ENCODE peak calls at places on chromosomes 3 and 15, in six cellular contexts. One of them, this sample, is unnamed.

GRCh38 chr3:16137977-16138376 is 36.5 kb upstream of the GALNT15 start:
- DNase-seq in A549: no peak
- DNase-seq in GM23248: no peak
- DNase-seq in HTR-8/SVneo: no peak
- DNase-seq in Caco-2: no peak
- DNase-seq in AG10803: no peak
- DNase-seq in this sample: no peak

GRCh38 chr15:60021589-60022378 is 17.7 kb downstream of the FOXB1 start:
- DNase-seq in A549: no peak
- DNase-seq in GM23248: no peak
- DNase-seq in HTR-8/SVneo: no peak
- DNase-seq in Caco-2: no peak
- DNase-seq in AG10803: no peak
- DNase-seq in this sample: no peak

GRCh38 chr3:71973337-71974030 is 188.5 kb upstream of the PROK2 start:
- DNase-seq in A549: no peak
- DNase-seq in GM23248: no peak
- DNase-seq in HTR-8/SVneo: no peak
- DNase-seq in Caco-2: no peak
- DNase-seq in AG10803: no peak
- DNase-seq in this sample: no peak

GRCh38 chr3:132635052-132635451 is 24.6 kb downstream of the ACAD11 start:
- DNase-seq in A549: no peak
- DNase-seq in GM23248: no peak
- DNase-seq in HTR-8/SVneo: no peak
- DNase-seq in Caco-2: no peak
- DNase-seq in AG10803: no peak
- DNase-seq in this sample: no peak

GRCh38 chr15:101013769-101014223 is 94.6 kb downstream of the LRRK1 start:
- DNase-seq in A549: no peak
- DNase-seq in GM23248: no peak
- DNase-seq in HTR-8/SVneo: no peak
- DNase-seq in Caco-2: no peak
- DNase-seq in AG10803: no peak
- DNase-seq in this sample: no peak

GRCh38 chr3:141530133-141530768 is 43.4 kb downstream of the RASA2 start:
- DNase-seq in A549: peak
- DNase-seq in GM23248: peak
- DNase-seq in HTR-8/SVneo: no peak
- DNase-seq in Caco-2: no peak
- DNase-seq in AG10803: peak
- DNase-seq in this sample: no peak

GRCh38 chr3:105353485-105354161 is 13.1 kb upstream of the ALCAM start:
- DNase-seq in A549: peak
- DNase-seq in GM23248: no peak
- DNase-seq in HTR-8/SVneo: peak
- DNase-seq in Caco-2: no peak
- DNase-seq in AG10803: no peak
- DNase-seq in this sample: no peak

GRCh38 chr3:13536832-13537231 is 12.1 kb upstream of the FBLN2 start:
- DNase-seq in A549: no peak
- DNase-seq in GM23248: no peak
- DNase-seq in HTR-8/SVneo: no peak
- DNase-seq in Caco-2: no peak
- DNase-seq in AG10803: no peak
- DNase-seq in this sample: no peak

GRCh38 chr15:89358755-89359439 is 24.3 kb upstream of the POLG start:
- DNase-seq in A549: peak
- DNase-seq in GM23248: peak
- DNase-seq in HTR-8/SVneo: peak
- DNase-seq in Caco-2: peak
- DNase-seq in AG10803: peak
- DNase-seq in this sample: peak

GRCh38 chr3:135007622-135008021 is 212.6 kb downstream of the EPHB1 start:
- DNase-seq in A549: no peak
- DNase-seq in GM23248: peak
- DNase-seq in HTR-8/SVneo: peak
- DNase-seq in Caco-2: no peak
- DNase-seq in AG10803: peak
- DNase-seq in this sample: no peak

GRCh38 chr15:99998661-99999101 is 265.4 kb upstream of the LYSMD4 start:
- DNase-seq in A549: no peak
- DNase-seq in GM23248: no peak
- DNase-seq in HTR-8/SVneo: peak
- DNase-seq in Caco-2: no peak
- DNase-seq in AG10803: no peak
- DNase-seq in this sample: no peak

This sample was measured in HepG2.